ENCODE peak calls at places on chromosomes 16 and 17, in six cellular contexts. G, J, Q, A, W and E are unnamed samples.

GRCh38 chr17:32486701-32487459 is at the start of gene CDK5R1:
- DNase-seq in G (no peak), A (no peak), Q (peak), J (peak), W (peak), E (peak)

GRCh38 chr16:55991843-55992242 is 116.7 kb upstream of the CES5A start:
- DNase-seq in Q (no peak), W (no peak), G (no peak), A (no peak), J (no peak), E (no peak)

GRCh38 chr17:57478851-57479250 is 222.5 kb downstream of the MSI2 start:
- DNase-seq in A (no peak), W (no peak), J (peak), G (no peak), Q (no peak), E (no peak)

GRCh38 chr17:1060991-1061390 is 64.1 kb downstream of the TIMM22 start:
- DNase-seq in A (peak), G (peak), J (no peak), Q (no peak), W (peak), E (peak)

GRCh38 chr16:88781140-88782077 is 3.6 kb downstream of the PIEZO1 start:
- DNase-seq in J (no peak), W (peak), G (no peak), Q (no peak), A (no peak), E (peak)

GRCh38 chr16:80546249-80546648 is 5.5 kb downstream of the DYNLRB2 start:
- DNase-seq in Q (no peak), J (no peak), A (no peak), W (no peak), G (no peak), E (no peak)

GRCh38 chr16:57187508-57187854 is 1.4 kb downstream of the RSPRY1 start:
- DNase-seq in J (no peak), W (no peak), A (no peak), Q (no peak), G (no peak), E (no peak)

GRCh38 chr17:76968707-76969597 is 100.7 kb downstream of the MGAT5B start:
- DNase-seq in J (peak), W (peak), G (no peak), Q (no peak), A (no peak), E (peak)

GRCh38 chr17:5584383-5584951 is at the start of gene NLRP1:
- DNase-seq in A (peak), J (peak), G (peak), Q (peak), W (peak), E (peak)

GRCh38 chr16:89581861-89582563 is 6.5 kb downstream of the CPNE7 start:
- DNase-seq in W (peak), G (no peak), J (no peak), A (no peak), Q (no peak), E (no peak)

GRCh38 chr17:58249270-58250133 is 11.1 kb downstream of the LPO start:
- DNase-seq in Q (peak), A (peak), W (peak), J (peak), G (no peak), E (peak)

GRCh38 chr17:1110844-1111598 is 68.8 kb downstream of the ABR start:
- DNase-seq in J (peak), W (peak), A (no peak), Q (peak), G (peak), E (no peak)

GRCh38 chr16:69077251-69077650 is 28.2 kb upstream of the HAS3 start:
- DNase-seq in W (peak), G (no peak), Q (no peak), J (no peak), A (no peak), E (no peak)

GRCh38 chr17:1608676-1609075 is 20.0 kb downstream of the SLC43A2 start:
- DNase-seq in A (no peak), W (no peak), G (no peak), Q (no peak), J (no peak), E (no peak)

GRCh38 chr16:50982808-50983207 is 168.3 kb downstream of the SALL1 start:
- DNase-seq in G (no peak), W (no peak), J (no peak), Q (no peak), A (no peak), E (no peak)

GRCh38 chr17:56678249-56679144 is 85.0 kb downstream of the NOG start:
- DNase-seq in J (peak), Q (no peak), G (no peak), W (no peak), A (no peak), E (peak)

GRCh38 chr16:9345889-9346288 is 254.4 kb downstream of the HAPSTR1 start:
- DNase-seq in W (no peak), Q (no peak), G (no peak), A (no peak), J (no peak), E (no peak)

GRCh38 chr16:82767808-82768207 is 141.0 kb downstream of the CDH13 start:
- DNase-seq in J (no peak), W (no peak), Q (no peak), A (no peak), G (no peak), E (no peak)

GRCh38 chr16:83420206-83420760 is 387.5 kb upstream of the HSBP1 start:
- DNase-seq in W (peak), Q (no peak), J (peak), G (no peak), A (no peak), E (no peak)

GRCh38 chr17:75849724-75850123 is 5.4 kb downstream of the WBP2 start:
- DNase-seq in A (no peak), G (no peak), Q (no peak), J (no peak), W (no peak), E (no peak)

GRCh38 chr16:81505011-81505660 is 60.5 kb downstream of the CMIP start:
- DNase-seq in A (no peak), W (no peak), G (no peak), J (no peak), Q (no peak), E (no peak)

GRCh38 chr17:81553018-81553615 is 964 bp upstream of the FAAP100 start:
- DNase-seq in G (peak), J (peak), A (peak), Q (peak), W (peak), E (peak)

GRCh38 chr16:70402916-70403659 is 35.8 kb downstream of the ST3GAL2 start:
- DNase-seq in Q (no peak), W (no peak), A (no peak), J (no peak), G (no peak), E (no peak)

GRCh38 chr17:740240-741055 is 8.1 kb downstream of the TLCD3A start:
- DNase-seq in Q (no peak), A (no peak), J (no peak), G (no peak), W (no peak), E (no peak)

GRCh38 chr17:7439462-7440112 is at the start of gene FGF11:
- DNase-seq in A (no peak), W (no peak), Q (no peak), G (no peak), J (no peak), E (no peak)

GRCh38 chr16:50574852-50575251 is 26.7 kb downstream of the NKD1 start:
- DNase-seq in W (no peak), Q (no peak), G (no peak), A (no peak), J (no peak), E (no peak)

GRCh38 chr16:17470871-17471744 is at the start of gene XYLT1:
- DNase-seq in W (peak), Q (peak), J (peak), A (peak), G (peak), E (peak)

GRCh38 chr16:84045001-84045817 is 2.6 kb upstream of the SLC38A8 start:
- DNase-seq in Q (no peak), A (no peak), J (no peak), G (no peak), W (no peak), E (no peak)

GRCh38 chr16:70683146-70683944 is 2.5 kb downstream of the MTSS2 start:
- DNase-seq in A (no peak), J (no peak), Q (no peak), G (no peak), W (no peak), E (no peak)

GRCh38 chr17:47739150-47739549 is 6.1 kb downstream of the TBX21 start:
- DNase-seq in W (no peak), A (no peak), G (no peak), J (no peak), Q (no peak), E (no peak)

DNA sequence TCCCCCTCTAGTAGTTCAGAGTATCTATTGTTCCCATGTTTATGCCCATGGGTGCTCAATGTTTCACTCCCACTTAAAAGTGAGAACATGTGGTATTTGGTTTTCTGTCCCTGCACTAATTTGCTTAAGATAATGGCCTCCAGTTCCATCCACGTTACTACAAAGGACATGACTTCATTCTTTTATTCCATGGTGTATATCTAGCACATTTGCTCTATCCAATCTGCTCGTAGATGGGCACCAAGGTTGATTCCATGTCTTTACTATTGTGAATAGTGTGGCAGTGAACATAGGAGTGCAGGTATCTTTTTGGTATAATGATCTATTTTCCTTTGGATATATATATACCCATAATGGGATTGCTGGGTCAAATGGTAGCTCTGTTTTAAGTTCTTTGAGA is 169.2 kb upstream of the TBX2 start:
- DNase-seq in A (no peak), G (no peak), J (no peak), W (no peak), Q (no peak), E (no peak)
- TF ChIP-seq CTCF in A (no peak), G (no peak), J (no peak), W (no peak), Q (no peak), E (no peak)

GRCh38 chr17:50057521-50057991 is 1.6 kb downstream of the ITGA3 start:
- DNase-seq in G (no peak), W (no peak), A (no peak), J (no peak), Q (no peak), E (no peak)

GRCh38 chr17:50056961-50057330 is 1.0 kb downstream of the ITGA3 start:
- DNase-seq in W (peak), A (no peak), Q (no peak), G (no peak), J (no peak), E (no peak)

GRCh38 chr17:50055055-50055425 is 870 bp upstream of the ITGA3 start:
- DNase-seq in G (no peak), J (no peak), A (no peak), W (peak), Q (no peak), E (no peak)

GRCh38 chr17:50055426-50056216 is at the start of gene ITGA3:
- DNase-seq in A (no peak), J (peak), Q (peak), W (peak), G (peak), E (peak)

DNA sequence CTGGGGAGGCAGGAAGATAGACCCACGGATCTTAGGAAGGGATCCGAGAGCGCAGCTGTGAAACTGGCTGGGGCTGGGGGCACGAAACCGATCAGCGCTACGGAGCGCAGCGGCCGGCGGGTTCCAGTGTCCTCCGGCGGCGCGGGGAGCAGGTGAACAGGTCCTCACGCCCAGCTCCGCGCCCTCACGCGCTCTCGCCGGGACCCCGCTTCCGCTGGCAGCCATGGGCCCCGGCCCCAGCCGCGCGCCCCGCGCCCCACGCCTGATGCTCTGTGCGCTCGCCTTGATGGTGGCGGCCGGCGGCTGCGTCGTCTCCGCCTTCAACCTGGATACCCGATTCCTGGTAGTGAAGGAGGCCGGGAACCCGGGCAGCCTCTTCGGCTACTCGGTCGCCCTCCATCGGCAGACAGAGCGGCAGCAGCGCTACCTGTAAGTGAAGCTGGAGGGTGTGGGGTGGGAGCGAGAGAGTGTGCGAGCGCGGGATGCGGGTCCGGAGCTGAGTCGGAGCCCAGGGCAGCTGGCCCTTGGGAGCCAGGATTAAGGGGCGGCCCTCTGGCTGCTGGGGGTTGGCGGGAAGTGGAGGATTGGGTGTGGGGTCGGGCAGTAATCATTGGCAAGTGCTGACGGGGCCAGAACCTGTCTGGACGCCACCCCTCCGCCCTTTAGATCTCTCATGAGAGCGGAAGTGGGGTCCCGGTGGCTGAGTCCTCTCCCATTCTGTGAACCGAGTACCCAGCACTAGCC is 479 bp downstream of the ITGA3 start:
- DNase-seq in Q (no peak), G (no peak), W (peak), A (no peak), J (peak), E (peak)
- H3K27ac ChIP-seq in Q (peak), G (peak), W (peak), A (peak), J (no peak), E (no peak)

DNA sequence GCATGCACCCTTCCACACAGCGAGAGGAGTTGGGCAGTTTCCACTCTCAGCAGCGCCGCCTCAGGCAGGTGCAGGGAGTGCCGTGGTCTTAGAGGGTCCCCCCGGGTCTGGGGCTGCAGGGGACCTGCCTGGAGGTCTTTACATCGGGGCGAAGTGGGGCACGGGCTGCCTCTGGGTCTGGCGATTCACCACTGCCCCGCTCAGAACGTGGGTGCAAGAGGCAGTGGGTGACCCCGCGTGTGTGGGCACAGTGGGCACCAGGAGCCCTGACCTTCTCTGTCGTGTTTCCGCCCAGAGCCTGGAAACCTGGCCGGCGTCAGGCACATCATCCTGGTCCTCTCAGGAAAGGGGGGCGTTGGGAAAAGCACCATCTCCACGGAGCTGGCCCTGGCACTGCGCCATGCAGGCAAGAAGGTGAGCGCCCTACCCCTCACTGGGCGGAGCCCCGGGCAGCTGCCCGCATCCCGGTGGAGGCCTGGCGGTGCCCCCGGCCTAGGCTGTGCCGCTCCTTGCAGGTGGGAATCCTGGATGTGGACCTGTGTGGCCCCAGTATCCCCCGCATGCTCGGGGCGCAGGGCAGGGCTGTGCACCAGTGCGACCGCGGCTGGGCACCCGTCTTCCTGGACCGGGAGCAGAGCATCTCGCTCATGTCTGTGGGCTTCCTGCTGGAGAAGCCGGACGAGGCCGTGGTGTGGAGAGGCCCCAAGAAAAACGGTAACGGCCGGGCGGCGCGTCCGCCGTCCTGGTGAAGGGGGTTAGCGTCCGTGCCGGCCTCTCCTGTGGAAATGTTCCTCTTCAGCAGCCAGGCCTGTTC is 3.7 kb downstream of the NUBP2 start:
- DNase-seq in J (no peak), A (no peak), G (no peak), Q (no peak), W (no peak), E (peak)
- TF ChIP-seq CTCF in J (no peak), A (no peak), G (no peak), Q (no peak), W (no peak), E (no peak)

GRCh38 chr16:23131436-23131835 is 17.8 kb downstream of the USP31 start:
- DNase-seq in A (no peak), J (no peak), G (no peak), Q (no peak), W (no peak), E (no peak)

GRCh38 chr16:23131841-23132576 is 17.2 kb downstream of the USP31 start:
- DNase-seq in G (no peak), J (no peak), A (no peak), Q (no peak), W (no peak), E (no peak)

GRCh38 chr16:23128056-23128455 is 21.2 kb downstream of the USP31 start:
- DNase-seq in A (no peak), G (no peak), W (no peak), J (no peak), Q (no peak), E (no peak)

GRCh38 chr16:23131036-23131435 is 18.2 kb downstream of the USP31 start:
- DNase-seq in J (no peak), A (peak), G (no peak), Q (no peak), W (no peak), E (no peak)

GRCh38 chr16:23129686-23130085 is 19.6 kb downstream of the USP31 start:
- DNase-seq in A (no peak), J (no peak), W (no peak), G (no peak), Q (no peak), E (no peak)
- H3K27ac ChIP-seq in A (peak), J (no peak), W (no peak), G (no peak), Q (no peak), E (no peak)